ENCODE peak calls at places on chromosome 20, in five cellular contexts. B, C, A, V and Q are unnamed samples.

GRCh38 chr20:34249291-34249690 is 8.1 kb downstream of the ASIP start:
- DNase-seq in B (no peak), C (no peak), A (peak), V (no peak), Q (peak)

GRCh38 chr20:14992961-14993360 is 655.5 kb upstream of the FLRT3 start:
- DNase-seq in B (peak), C (no peak), A (no peak), V (no peak), Q (no peak)

GRCh38 chr20:59850018-59850641 is 83.3 kb downstream of the SYCP2 start:
- DNase-seq in B (peak), C (peak), A (peak), V (no peak), Q (peak)

GRCh38 chr20:44785768-44786167 is 24.6 kb downstream of the RIMS4 start:
- DNase-seq in B (peak), C (no peak), A (no peak), V (no peak), Q (no peak)

GRCh38 chr20:43658068-43658722 is 8.7 kb upstream of the MYBL2 start:
- DNase-seq in B (peak), C (no peak), A (peak), V (no peak), Q (no peak)

GRCh38 chr20:58605292-58606065 is 45.6 kb upstream of the STX16 start:
- DNase-seq in B (no peak), C (no peak), A (no peak), V (no peak), Q (no peak)

GRCh38 chr20:62772618-62772993 is 23.7 kb upstream of the MRGBP start:
- DNase-seq in B (no peak), C (no peak), A (no peak), V (no peak), Q (no peak)

GRCh38 chr20:16459019-16459700 is 114.1 kb downstream of the KIF16B start:
- DNase-seq in B (no peak), C (no peak), A (peak), V (no peak), Q (no peak)

GRCh38 chr20:30376767-30377658 is 880.5 kb upstream of the DEFB115 start:
- DNase-seq in B (peak), C (peak), A (peak), V (peak), Q (peak)